ENCODE peak calls at places on chromosome 6, in seven cellular contexts. A is gastrocnemius medialis, Q is lower leg skin, W is cardiac fibroblast, L is AG04450, U is nephron progenitor cell, R is body of pancreas. C is an unnamed sample.

GRCh38 chr6:43917878-43918382 is 147.9 kb downstream of the VEGFA start:
- DNase-seq in W (peak), R (no peak), A (no peak), Q (no peak), L (no peak), U (no peak), C (no peak)

GRCh38 chr6:98687776-98688175 is 146.6 kb upstream of the POU3F2 start:
- DNase-seq in R (no peak), Q (no peak), A (no peak), W (no peak), L (no peak), U (no peak), C (no peak)

GRCh38 chr6:99349620-99350141 is at the start of gene FAXC:
- DNase-seq in L (no peak), Q (no peak), W (peak), R (peak), A (no peak), U (peak), C (peak)

GRCh38 chr6:158060447-158061360 is 79.0 kb downstream of the SYNJ2 start:
- DNase-seq in L (peak), A (peak), U (no peak), Q (peak), W (peak), R (peak), C (no peak)

GRCh38 chr6:125107896-125108295 is 45.7 kb upstream of the TPD52L1 start:
- DNase-seq in L (no peak), W (no peak), R (no peak), U (no peak), A (no peak), Q (no peak), C (no peak)

GRCh38 chr6:154878866-154879491 is 116.1 kb upstream of the TIAM2 start:
- DNase-seq in U (no peak), A (no peak), R (no peak), Q (no peak), W (no peak), L (no peak), C (no peak)

GRCh38 chr6:163691049-163691448 is 276.5 kb downstream of the QKI start:
- DNase-seq in Q (no peak), A (no peak), R (no peak), U (no peak), L (no peak), W (no peak), C (no peak)

GRCh38 chr6:7124631-7125030 is 16.9 kb downstream of the RREB1 start:
- DNase-seq in W (no peak), A (no peak), L (no peak), R (no peak), Q (no peak), U (no peak), C (no peak)

GRCh38 chr6:146598785-146599405 is at the start of gene ADGB:
- DNase-seq in Q (no peak), U (peak), R (peak), L (peak), A (no peak), W (peak), C (peak)

GRCh38 chr6:14804001-14804401 is 441.9 kb upstream of the JARID2 start:
- DNase-seq in A (no peak), L (no peak), R (no peak), W (no peak), Q (peak), U (no peak), C (no peak)

GRCh38 chr6:113607821-113608545 is 249.2 kb upstream of the MARCKS start:
- DNase-seq in Q (no peak), R (no peak), U (no peak), A (no peak), W (no peak), L (no peak), C (no peak)

GRCh38 chr6:87756858-87757257 is 54.8 kb upstream of the AKIRIN2 start:
- DNase-seq in Q (no peak), L (peak), U (no peak), A (no peak), R (no peak), W (peak), C (no peak)

GRCh38 chr6:151784441-151785214 is 22.9 kb upstream of the ESR1 start:
- DNase-seq in W (no peak), A (no peak), Q (no peak), U (no peak), R (no peak), L (no peak), C (no peak)

GRCh38 chr6:157562997-157563396 is 182.0 kb downstream of the ZDHHC14 start:
- DNase-seq in W (no peak), R (no peak), A (no peak), Q (peak), U (no peak), L (no peak), C (no peak)

GRCh38 chr6:100678027-100678426 is 203.1 kb downstream of the ASCC3 start:
- DNase-seq in W (peak), R (no peak), Q (no peak), A (no peak), L (no peak), U (no peak), C (no peak)

GRCh38 chr6:140537211-140537610 is 1162.8 kb upstream of the CITED2 start:
- DNase-seq in Q (no peak), R (no peak), W (no peak), L (no peak), A (no peak), U (no peak), C (no peak)

GRCh38 chr6:39430968-39431523 is 108.5 kb upstream of the KCNK16 start:
- DNase-seq in R (no peak), A (peak), L (no peak), W (no peak), Q (peak), U (peak), C (no peak)

GRCh38 chr6:163123098-163123497 is 291.4 kb upstream of the QKI start:
- DNase-seq in L (no peak), W (no peak), Q (no peak), U (no peak), R (no peak), A (no peak), C (no peak)

GRCh38 chr6:145406733-145407256 is 328.5 kb downstream of the EPM2A start:
- DNase-seq in U (no peak), Q (no peak), L (no peak), R (no peak), W (no peak), A (no peak), C (no peak)

GRCh38 chr6:46015119-46015968 is at the start of gene CLIC5:
- DNase-seq in W (no peak), L (no peak), U (peak), R (peak), A (peak), Q (peak), C (peak)

GRCh38 chr6:134413241-134413643 is 95.3 kb upstream of the SGK1 start:
- DNase-seq in A (no peak), Q (no peak), U (no peak), R (no peak), L (no peak), W (no peak), C (no peak)

GRCh38 chr6:37033255-37033654 is 27.8 kb downstream of the FGD2 start:
- DNase-seq in L (no peak), W (no peak), U (no peak), Q (no peak), R (no peak), A (no peak), C (no peak)

GRCh38 chr6:15823838-15824414 is 161.1 kb upstream of the DTNBP1 start:
- DNase-seq in U (no peak), W (no peak), Q (no peak), R (no peak), A (no peak), L (no peak), C (no peak)

GRCh38 chr6:35764238-35764896 is 12.0 kb upstream of the CLPSL2 start:
- DNase-seq in U (peak), W (no peak), L (no peak), A (no peak), R (peak), Q (no peak), C (no peak)

GRCh38 chr6:38271081-38271480 is 368.6 kb downstream of the BTBD9 start:
- DNase-seq in A (no peak), W (no peak), R (no peak), U (no peak), Q (no peak), L (no peak), C (no peak)

GRCh38 chr6:150527100-150527499 is 72.6 kb upstream of the PLEKHG1 start:
- DNase-seq in L (no peak), Q (no peak), U (no peak), W (peak), R (no peak), A (no peak), C (no peak)

GRCh38 chr6:140225587-140226438 is 851.4 kb upstream of the CITED2 start:
- DNase-seq in A (no peak), Q (no peak), R (no peak), U (no peak), W (peak), L (no peak), C (no peak)

DNA sequence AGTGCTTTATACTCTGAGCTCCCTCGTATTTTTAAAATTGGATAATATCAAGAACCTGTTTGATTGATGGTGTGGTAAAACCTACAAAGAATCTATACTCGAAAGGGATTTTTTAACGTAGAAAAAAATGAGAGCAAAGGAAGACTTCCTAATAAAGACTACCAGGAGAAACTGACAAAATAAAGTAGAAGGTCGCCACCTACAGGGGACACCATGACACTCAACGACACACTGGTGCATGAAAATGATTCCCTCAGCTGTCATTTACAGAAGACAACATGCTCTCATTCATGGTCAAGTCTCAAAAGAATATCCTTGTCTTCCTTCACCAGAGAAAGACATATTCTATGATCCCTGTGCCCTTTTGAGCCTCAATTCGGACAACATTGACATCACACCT is 10.1 kb upstream of the NHSL1 start:
- DNase-seq in R (peak), W (peak), Q (no peak), L (no peak), A (no peak), U (peak), C (no peak)
- TF ChIP-seq CTCF in R (peak), W (peak), Q (no peak), L (peak), A (no peak), U (peak), C (peak)

DNA sequence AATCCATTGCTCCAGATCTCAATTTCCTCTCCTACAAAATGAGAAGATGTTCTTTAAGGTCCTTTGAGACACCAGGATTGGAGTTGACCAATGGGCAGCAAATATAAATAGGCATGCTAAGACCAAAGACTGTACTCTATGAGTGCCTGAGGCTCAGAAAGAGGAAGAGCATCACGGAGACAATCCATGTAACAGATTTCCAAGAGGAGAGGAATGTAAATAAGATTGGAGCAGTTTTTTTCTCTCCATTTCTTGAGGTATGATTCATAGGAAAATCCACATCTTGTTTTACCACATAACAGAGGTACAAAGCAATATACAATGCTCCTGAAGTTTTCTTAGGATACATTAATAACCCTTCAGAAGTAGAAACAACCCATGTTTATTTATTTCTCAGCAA is 109.8 kb downstream of the UBE3D start:
- DNase-seq in A (no peak), U (no peak), W (peak), Q (no peak), L (peak), R (no peak), C (no peak)
- TF ChIP-seq CTCF in A (no peak), U (no peak), W (no peak), Q (no peak), L (no peak), R (no peak), C (no peak)

DNA sequence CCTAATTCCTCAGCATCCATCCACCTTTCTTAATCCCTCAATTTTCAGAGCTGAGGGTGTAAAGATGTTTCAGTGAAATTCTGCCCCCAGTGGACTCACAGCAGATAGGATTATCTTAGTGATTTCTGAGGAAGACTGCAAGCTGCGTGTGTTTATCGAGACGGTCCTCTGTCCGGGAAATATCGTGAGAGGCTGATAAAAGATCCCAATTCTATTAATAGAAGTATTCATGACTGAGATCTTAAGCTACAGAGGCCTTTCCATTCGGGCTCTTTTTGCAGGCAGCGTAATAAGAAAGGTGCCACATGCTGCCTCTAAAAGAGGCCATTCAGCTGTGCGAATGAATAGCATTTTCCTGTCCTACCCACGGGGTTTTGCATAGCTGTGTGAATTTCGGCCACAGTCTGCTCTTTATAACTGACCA is 209.0 kb downstream of the ARHGAP18 start:
- DNase-seq in Q (no peak), A (no peak), W (no peak), U (no peak), L (no peak), R (no peak), C (no peak)
- TF ChIP-seq CTCF in Q (no peak), A (no peak), W (peak), U (peak), L (peak), R (peak), C (peak)

GRCh38 chr6:109370792-109371191 is 11.5 kb downstream of the CD164 start:
- DNase-seq in L (no peak), W (no peak), A (no peak), U (no peak), Q (no peak), R (no peak), C (no peak)

GRCh38 chr6:109374493-109374892 is 7.8 kb downstream of the CD164 start:
- DNase-seq in R (no peak), L (no peak), Q (no peak), U (no peak), W (no peak), A (no peak), C (no peak)

GRCh38 chr6:109372070-109372585 is 10.1 kb downstream of the CD164 start:
- DNase-seq in R (no peak), U (no peak), Q (no peak), W (no peak), A (no peak), L (no peak), C (no peak)

GRCh38 chr6:109373762-109374161 is 8.5 kb downstream of the CD164 start:
- DNase-seq in Q (no peak), W (no peak), A (peak), L (no peak), U (no peak), R (no peak), C (no peak)

GRCh38 chr6:109373333-109373732 is 8.9 kb downstream of the CD164 start:
- DNase-seq in U (no peak), Q (no peak), A (no peak), R (no peak), L (no peak), W (no peak), C (no peak)
- TF ChIP-seq CTCF in U (no peak), Q (no peak), A (no peak), R (no peak), L (no peak), W (no peak), C (no peak)

DNA sequence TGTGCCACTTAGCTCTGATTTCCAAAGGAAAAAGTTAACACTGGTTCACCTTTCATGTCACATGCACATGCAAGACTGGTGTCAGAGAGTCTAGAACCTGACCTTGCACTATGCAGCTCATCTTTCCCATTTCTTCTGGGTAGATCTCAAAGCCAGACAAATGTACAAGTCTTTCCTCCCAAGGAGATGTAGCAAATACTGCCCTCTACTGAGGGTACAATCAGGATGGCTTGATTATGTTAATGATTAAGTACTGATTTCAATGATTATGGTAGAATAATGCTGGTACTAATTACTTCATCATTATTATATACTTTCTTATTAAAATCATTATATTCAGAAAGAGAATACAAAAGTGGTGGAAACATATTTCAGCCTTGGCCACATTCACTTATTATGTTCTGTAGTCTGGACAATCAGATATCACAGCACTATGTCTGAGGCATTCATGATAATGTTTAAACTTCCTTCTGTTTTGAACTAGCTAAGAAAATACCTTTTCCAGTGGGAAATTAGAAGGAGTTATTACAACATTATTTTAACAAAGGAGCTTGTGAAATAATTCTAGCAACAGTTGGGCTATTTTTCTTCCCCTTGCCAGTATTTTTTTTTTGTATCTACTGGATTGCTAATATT is 68.5 kb upstream of the FOXO3 start:
- DNase-seq in R (no peak), U (no peak), A (no peak), L (peak), Q (no peak), W (peak), C (no peak)
- TF ChIP-seq CTCF in R (peak), U (peak), A (peak), L (peak), Q (no peak), W (peak), C (peak)

DNA sequence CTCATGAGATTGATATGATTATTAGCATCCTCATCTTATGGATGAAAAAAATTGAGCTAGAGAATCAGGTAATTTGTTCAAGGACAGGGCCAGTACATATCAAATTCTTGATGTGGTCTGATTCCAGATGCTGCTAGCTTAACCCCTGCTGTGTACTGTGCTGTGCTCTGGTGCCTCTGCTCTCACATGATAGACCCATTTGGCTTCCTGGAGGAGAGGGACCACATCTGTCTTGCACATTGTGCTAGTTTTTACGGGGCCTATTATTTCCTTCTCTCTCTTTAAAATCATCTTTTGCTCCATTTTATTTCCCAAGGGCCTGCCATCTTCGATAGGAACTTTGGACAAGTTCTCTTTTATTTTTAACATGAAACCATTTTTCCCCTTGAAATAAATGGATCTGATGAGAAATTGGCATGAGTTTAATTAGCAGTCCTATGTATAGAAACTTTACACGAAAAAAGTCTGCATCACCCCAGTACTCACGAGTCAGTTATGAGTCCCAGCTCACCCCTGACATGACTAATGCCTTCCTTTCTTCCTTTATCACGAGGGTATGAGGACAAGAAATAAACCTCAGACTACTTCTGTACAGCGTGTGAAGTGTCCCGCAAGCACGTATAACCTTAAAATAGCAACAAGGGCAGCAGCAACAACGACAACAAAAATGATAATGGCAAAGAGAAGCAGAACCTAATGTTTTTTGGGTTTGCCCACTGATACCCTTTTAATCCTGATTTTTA is 26.5 kb downstream of the CD109 start:
- DNase-seq in U (no peak), Q (no peak), W (peak), L (peak), A (no peak), R (no peak), C (no peak)
- TF ChIP-seq CTCF in U (no peak), Q (no peak), W (no peak), L (no peak), A (no peak), R (no peak), C (no peak)